ENCODE peak calls at places on chromosomes 6 and 20, in nine cellular contexts. R is heart right ventricle; F is heart left ventricle; G is kidney epithelial cell; D is lung; A is aorta; O is HAP-1; X is CD8-positive, alpha-beta T cell; T is right cardiac atrium. M is an unnamed sample. For H3K27me3, the result is how much of the 10 kb centered on the place peaks cover.

GRCh38 chr6:154432533-154433476 is 76.2 kb upstream of the IPCEF1 start:
- DNase-seq in O (no peak), X (no peak), R (peak), A (no peak), T (no peak), D (no peak), G (no peak), F (no peak), M (no peak)

GRCh38 chr6:45532626-45533258 is 155.0 kb upstream of the SUPT3H start:
- DNase-seq in X (no peak), F (no peak), R (no peak), O (no peak), A (no peak), D (no peak), T (no peak), G (no peak), M (no peak)

GRCh38 chr6:132131777-132132176 is 180.6 kb upstream of the CCN2 start:
- DNase-seq in X (no peak), O (no peak), F (peak), T (peak), R (peak), A (peak), G (peak), D (no peak), M (peak)

GRCh38 chr6:84150680-84151079 is 76.8 kb downstream of the CEP162 start:
- DNase-seq in T (no peak), G (peak), X (no peak), A (no peak), D (no peak), F (no peak), R (no peak), O (no peak), M (no peak)

GRCh38 chr20:19888269-19888669 is 128.9 kb upstream of the NAA20 start:
- DNase-seq in D (no peak), O (no peak), R (peak), X (no peak), A (no peak), F (peak), T (no peak), G (no peak), M (no peak)

GRCh38 chr6:80742481-80742880 is 636.0 kb downstream of the BCKDHB start:
- DNase-seq in T (no peak), A (no peak), X (no peak), O (peak), R (no peak), D (no peak), G (no peak), F (no peak), M (no peak)

GRCh38 chr6:19569563-19569962 is 267.6 kb upstream of the ID4 start:
- DNase-seq in A (no peak), R (no peak), O (no peak), F (no peak), X (no peak), G (no peak), D (no peak), T (no peak), M (no peak)

GRCh38 chr6:41428995-41429417 is 93.6 kb downstream of the NCR2 start:
- DNase-seq in O (no peak), A (peak), F (peak), D (no peak), X (no peak), R (peak), T (peak), G (no peak), M (no peak)

GRCh38 chr20:37984018-37984785 is 49.1 kb downstream of the TTI1 start:
- DNase-seq in X (no peak), A (no peak), D (no peak), O (no peak), R (peak), G (no peak), T (peak), F (peak), M (no peak)

GRCh38 chr20:56487216-56487615 is 18.8 kb downstream of the RTF2 start:
- DNase-seq in D (peak), T (no peak), R (no peak), F (no peak), X (no peak), A (no peak), O (no peak), G (no peak), M (no peak)

DNA sequence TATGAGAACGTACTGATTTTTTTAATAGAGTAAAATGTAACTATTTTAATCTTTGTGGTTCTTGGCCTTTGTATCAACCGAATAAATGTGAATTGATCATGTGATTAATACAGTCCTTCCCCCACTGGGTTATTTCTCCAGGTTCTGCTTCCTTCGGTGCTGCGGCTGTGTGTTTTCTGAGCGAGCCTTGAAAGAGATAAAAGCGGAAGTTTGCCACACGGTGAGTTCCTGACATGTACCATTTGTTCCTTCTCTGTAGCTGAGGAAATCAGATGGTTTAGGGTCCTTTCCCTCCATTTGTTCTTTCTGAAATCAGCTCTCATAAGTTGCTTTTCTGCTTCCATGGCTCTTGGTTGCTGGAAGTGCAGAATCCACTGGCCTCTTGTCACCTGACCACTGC is 15.5 kb downstream of the RTF2 start:
- DNase-seq in G (no peak), X (no peak), O (no peak), D (no peak), R (no peak), A (no peak), F (no peak), T (no peak), M (no peak)
- H3K4me3 ChIP-seq in G (no peak), X (peak), O (no peak), D (no peak), R (no peak), A (no peak), F (no peak), T (no peak), M (no peak)

DNA sequence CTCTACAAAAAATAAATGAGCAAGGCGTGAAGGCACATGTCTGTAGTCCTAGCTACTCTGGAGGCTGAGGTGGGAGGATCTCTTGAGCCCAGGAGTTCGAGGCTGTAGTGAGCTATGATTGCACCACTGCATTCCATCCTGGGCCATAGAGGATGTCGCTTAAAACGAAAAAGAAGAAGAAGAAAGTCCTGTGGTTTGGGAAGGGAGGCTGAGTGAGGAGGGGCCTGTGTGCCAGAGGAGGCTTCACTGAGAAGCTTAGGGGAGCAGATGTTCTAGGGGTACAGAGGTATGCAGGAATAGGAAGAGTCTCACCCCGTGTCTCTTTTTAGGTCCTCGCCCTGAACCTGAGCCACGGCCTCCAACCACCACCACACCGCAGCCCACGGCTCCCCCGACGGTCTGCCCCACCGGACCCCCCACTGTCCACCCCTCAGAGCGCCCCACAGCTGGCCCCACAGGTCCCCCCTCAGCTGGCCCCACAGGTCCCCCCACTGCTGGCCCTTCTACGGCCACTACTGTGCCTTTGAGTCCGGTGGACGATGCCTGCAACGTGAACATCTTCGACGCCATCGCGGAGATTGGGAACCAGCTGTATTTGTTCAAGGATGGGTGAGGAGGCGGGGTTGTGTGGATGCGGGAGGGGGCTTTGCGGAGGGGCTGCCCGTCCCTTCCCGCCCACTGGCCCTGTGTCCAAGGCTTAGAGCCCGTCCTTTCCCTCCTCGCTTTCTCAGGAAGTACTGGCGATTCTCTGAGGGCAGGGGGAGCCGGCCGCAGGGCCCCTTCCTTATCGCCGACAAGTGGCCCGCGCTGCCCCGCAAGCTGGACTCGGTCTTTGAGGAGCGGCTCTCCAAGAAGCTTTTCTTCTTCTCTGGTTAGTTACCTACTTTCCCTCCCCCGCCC is 4.5 kb downstream of the MMP9 start:
- DNase-seq in O (no peak), R (no peak), X (no peak), D (no peak), T (no peak), A (no peak), G (no peak), F (no peak), M (no peak)
- H3K27me3 ChIP-seq in O (under half), R (half or more), X (under half), D (under half), T (under half), A (under half), G (half or more), F (half or more), M (half or more)

GRCh38 chr6:51678905-51679620 is 408.4 kb downstream of the PKHD1 start:
- DNase-seq in R (peak), T (no peak), A (no peak), F (peak), O (no peak), D (peak), G (no peak), X (no peak), M (no peak)
- H3K4me3 ChIP-seq in R (no peak), T (no peak), A (no peak), F (no peak), O (no peak), D (no peak), G (no peak), X (no peak), M (no peak)

GRCh38 chr6:38933426-38933825 is 115.2 kb upstream of the GLP1R start:
- DNase-seq in T (no peak), G (peak), F (no peak), A (no peak), X (no peak), R (no peak), O (peak), D (no peak), M (no peak)

GRCh38 chr6:38942442-38942841 is 106.1 kb upstream of the GLP1R start:
- DNase-seq in A (no peak), R (no peak), F (no peak), G (no peak), D (no peak), X (no peak), O (no peak), T (no peak), M (no peak)

GRCh38 chr6:38938741-38939140 is 109.8 kb upstream of the GLP1R start:
- DNase-seq in R (no peak), D (no peak), G (no peak), F (no peak), O (no peak), X (no peak), T (no peak), A (no peak), M (no peak)

GRCh38 chr6:38935051-38935450 is 113.5 kb upstream of the GLP1R start:
- DNase-seq in D (no peak), R (no peak), O (no peak), X (no peak), A (no peak), T (no peak), G (no peak), F (no peak), M (no peak)

GRCh38 chr6:38937839-38938613 is 110.6 kb upstream of the GLP1R start:
- DNase-seq in F (no peak), R (no peak), G (no peak), T (no peak), X (no peak), D (no peak), A (no peak), O (no peak), M (no peak)
- H3K27me3 ChIP-seq in F (under half), R (under half), G (under half), T (under half), X (under half), D (under half), A (under half), O (under half), M (under half)

DNA sequence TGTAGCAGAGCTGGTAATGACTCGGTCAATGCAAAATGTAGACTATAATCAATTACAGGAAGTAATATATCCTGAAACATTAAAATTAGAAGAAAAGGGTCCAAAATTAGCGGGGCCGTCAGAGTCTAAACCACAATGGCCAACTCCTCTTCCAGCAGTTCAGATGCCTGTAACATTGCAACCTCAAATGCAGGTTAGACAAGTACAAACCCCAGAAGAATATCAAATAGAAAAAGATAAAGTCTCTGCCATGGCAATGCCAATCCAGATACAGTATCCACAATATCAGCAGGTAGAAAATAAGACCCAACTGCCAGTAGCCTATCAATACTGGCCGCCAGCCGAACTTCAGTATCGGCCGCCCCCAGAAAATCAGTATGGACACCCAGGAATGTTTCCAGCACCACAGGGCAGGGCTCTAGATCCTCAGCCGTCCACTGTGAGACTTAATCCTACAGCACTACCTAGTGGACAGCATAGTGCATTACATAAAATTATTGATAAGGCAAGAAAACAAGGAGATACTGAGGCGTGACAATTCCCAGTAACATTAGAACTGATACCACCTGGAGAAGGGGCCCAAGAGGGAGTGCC is 158.4 kb downstream of the GPX5 start:
- DNase-seq in F (no peak), X (no peak), G (no peak), D (no peak), T (no peak), A (no peak), O (peak), R (no peak), M (no peak)
- H3K4me3 ChIP-seq in F (peak), X (no peak), G (no peak), D (no peak), T (peak), A (no peak), O (no peak), R (no peak), M (no peak)

GRCh38 chr6:138183792-138184134 is 22.0 kb downstream of the ARFGEF3 start:
- DNase-seq in T (no peak), A (no peak), D (no peak), F (no peak), R (no peak), G (no peak), O (no peak), X (no peak), M (no peak)

GRCh38 chr6:138187156-138187555 is 25.4 kb downstream of the ARFGEF3 start:
- DNase-seq in O (no peak), A (no peak), G (no peak), F (no peak), D (no peak), R (no peak), T (no peak), X (no peak), M (no peak)

GRCh38 chr6:138182939-138183791 is 21.4 kb downstream of the ARFGEF3 start:
- DNase-seq in F (no peak), A (no peak), R (no peak), D (no peak), X (no peak), O (no peak), G (no peak), T (no peak), M (no peak)

GRCh38 chr6:138184230-138184629 is 22.5 kb downstream of the ARFGEF3 start:
- DNase-seq in G (no peak), T (no peak), X (no peak), D (no peak), O (no peak), R (no peak), A (no peak), F (no peak), M (no peak)

GRCh38 chr6:138188278-138188923 is 26.7 kb downstream of the ARFGEF3 start:
- DNase-seq in D (no peak), R (no peak), O (no peak), F (no peak), X (no peak), A (no peak), T (no peak), G (no peak), M (no peak)
- H3K27me3 ChIP-seq in D (under half), R (under half), O (under half), F (under half), X (under half), A (under half), T (under half), G (under half), M (under half)

DNA sequence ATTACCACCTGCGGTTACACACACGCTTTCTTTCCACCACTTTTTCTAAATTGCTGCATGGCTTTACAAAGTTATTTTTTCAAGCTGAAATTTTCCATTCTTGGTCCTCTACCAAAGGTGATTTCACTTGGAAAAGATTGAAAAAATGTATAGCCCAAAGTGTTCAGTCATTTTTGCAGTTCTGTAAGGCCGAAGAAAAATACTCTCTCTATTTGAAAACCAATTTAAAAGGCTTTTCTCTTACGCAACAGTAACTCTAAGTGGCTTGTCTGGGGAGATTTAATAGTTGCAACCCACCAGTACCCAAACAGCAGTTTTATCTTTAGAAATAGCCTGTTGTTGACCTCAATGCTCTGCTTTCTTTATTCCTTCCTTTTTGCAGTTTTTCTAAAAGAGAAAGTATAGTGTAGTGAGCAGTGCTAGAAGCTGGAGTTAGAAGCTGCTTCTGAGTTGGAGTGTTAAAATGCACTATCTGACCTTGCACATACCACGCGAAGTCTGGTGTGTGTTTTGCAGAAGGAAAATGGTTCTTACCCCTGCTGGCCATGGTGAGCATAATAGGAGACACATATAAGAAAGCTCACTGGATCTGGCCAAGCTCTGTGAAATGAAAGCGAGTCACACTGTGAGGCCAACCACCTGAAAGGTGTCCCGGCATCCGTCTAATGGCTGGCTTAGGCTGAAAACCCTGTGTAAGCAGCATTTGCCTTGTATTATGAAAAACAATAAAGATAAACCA is 271.6 kb upstream of the PRND start:
- DNase-seq in X (no peak), O (no peak), D (peak), G (no peak), R (no peak), T (no peak), A (no peak), F (no peak), M (no peak)
- H3K4me3 ChIP-seq in X (no peak), O (no peak), D (no peak), G (no peak), R (no peak), T (no peak), A (no peak), F (no peak), M (no peak)

M was measured in gastrocnemius medialis.